ENCODE peak calls at places on chromosome 19, in five cellular contexts. L, J, G, P and X are unnamed samples.

GRCh38 chr19:31118292-31118925 is 230.8 kb downstream of the TSHZ3 start:
- DNase-seq in L (peak), P (no peak), J (no peak), G (no peak), X (no peak)

GRCh38 chr19:15101479-15102082 is 5.6 kb upstream of the SYDE1 start:
- DNase-seq in G (peak), L (peak), P (peak), J (no peak), X (no peak)

GRCh38 chr19:16688084-16688483 is 27.1 kb downstream of the TMEM38A start:
- DNase-seq in G (no peak), P (no peak), J (no peak), L (no peak), X (no peak)

GRCh38 chr19:1472227-1473055 is 6.6 kb downstream of the C19orf25 start:
- DNase-seq in G (no peak), P (no peak), J (no peak), L (no peak), X (no peak)

GRCh38 chr19:43465468-43466120 is at the start of gene LYPD3:
- DNase-seq in P (no peak), G (no peak), L (peak), J (no peak), X (no peak)

GRCh38 chr19:48698046-48698445 is 2.3 kb downstream of the FUT2 start:
- DNase-seq in G (no peak), L (no peak), J (no peak), P (no peak), X (no peak)

GRCh38 chr19:31436121-31436776 is 87.0 kb upstream of the TSHZ3 start:
- DNase-seq in G (no peak), L (no peak), P (no peak), J (no peak), X (no peak)

GRCh38 chr19:10551698-10552301 is 8.1 kb downstream of the ATG4D start:
- DNase-seq in P (no peak), G (peak), L (peak), J (no peak), X (peak)

GRCh38 chr19:34962945-34963530 is 991 bp downstream of the ZNF792 start:
- DNase-seq in L (no peak), G (no peak), P (no peak), J (no peak), X (no peak)

GRCh38 chr19:444677-445210 is 16.1 kb downstream of the SHC2 start:
- DNase-seq in G (no peak), L (no peak), P (no peak), J (no peak), X (no peak)
- H3K27ac ChIP-seq in G (no peak), L (no peak), P (no peak), J (no peak), X (no peak)

GRCh38 chr19:56138069-56138468 is 3.0 kb upstream of the ZNF444 start:
- DNase-seq in L (no peak), J (no peak), G (no peak), P (no peak), X (no peak)
- H3K27ac ChIP-seq in L (no peak), J (no peak), G (no peak), P (no peak), X (no peak)

GRCh38 chr19:4620675-4621074 is 18.6 kb upstream of the TNFAIP8L1 start:
- DNase-seq in P (no peak), J (no peak), L (no peak), G (no peak), X (no peak)

GRCh38 chr19:4624733-4625362 is 14.5 kb upstream of the TNFAIP8L1 start:
- DNase-seq in G (no peak), J (no peak), L (peak), P (no peak), X (no peak)

GRCh38 chr19:4619668-4620294 is 19.5 kb upstream of the TNFAIP8L1 start:
- DNase-seq in P (no peak), G (no peak), L (no peak), J (no peak), X (no peak)

GRCh38 chr19:4624301-4624700 is 15.0 kb upstream of the TNFAIP8L1 start:
- DNase-seq in G (no peak), L (no peak), P (no peak), J (no peak), X (no peak)

DNA sequence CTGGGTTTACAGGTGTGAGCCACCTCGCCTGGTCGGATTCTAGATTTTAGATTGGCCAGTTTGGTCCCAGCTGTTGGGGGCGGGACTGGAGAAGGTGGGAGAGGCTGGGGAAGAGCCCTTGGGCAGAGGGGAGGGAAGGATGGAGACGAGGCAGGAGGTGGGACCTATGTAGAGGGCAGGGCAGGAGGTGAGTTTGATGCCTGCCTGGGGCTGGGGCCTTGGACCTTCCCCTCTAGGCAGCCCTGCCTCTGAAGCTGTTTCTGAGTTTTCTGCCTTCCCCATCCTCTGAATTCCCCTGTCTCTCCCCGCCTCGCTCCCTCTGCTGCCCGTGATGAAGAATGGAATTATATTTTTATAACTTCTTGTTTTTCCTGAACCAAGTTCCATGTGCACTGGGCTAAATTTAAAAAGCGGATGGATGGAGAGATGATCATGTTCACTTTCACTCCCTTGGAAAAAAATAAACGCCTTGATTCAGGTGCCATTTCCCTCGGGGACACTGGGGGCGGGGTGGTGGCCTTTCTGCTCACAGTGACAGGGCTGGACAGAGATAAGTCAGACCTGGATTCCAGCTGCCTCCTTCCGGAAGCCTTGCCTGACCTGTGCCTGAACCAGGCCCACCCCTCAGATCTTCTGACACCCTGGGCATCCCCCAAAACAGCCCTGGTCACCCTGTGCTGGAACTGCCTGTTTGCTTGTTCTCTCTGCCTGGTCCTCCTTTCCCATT is 16.5 kb upstream of the TNFAIP8L1 start:
- DNase-seq in J (no peak), L (peak), G (no peak), P (no peak), X (no peak)
- H3K27ac ChIP-seq in J (no peak), L (no peak), G (no peak), P (no peak), X (no peak)

DNA sequence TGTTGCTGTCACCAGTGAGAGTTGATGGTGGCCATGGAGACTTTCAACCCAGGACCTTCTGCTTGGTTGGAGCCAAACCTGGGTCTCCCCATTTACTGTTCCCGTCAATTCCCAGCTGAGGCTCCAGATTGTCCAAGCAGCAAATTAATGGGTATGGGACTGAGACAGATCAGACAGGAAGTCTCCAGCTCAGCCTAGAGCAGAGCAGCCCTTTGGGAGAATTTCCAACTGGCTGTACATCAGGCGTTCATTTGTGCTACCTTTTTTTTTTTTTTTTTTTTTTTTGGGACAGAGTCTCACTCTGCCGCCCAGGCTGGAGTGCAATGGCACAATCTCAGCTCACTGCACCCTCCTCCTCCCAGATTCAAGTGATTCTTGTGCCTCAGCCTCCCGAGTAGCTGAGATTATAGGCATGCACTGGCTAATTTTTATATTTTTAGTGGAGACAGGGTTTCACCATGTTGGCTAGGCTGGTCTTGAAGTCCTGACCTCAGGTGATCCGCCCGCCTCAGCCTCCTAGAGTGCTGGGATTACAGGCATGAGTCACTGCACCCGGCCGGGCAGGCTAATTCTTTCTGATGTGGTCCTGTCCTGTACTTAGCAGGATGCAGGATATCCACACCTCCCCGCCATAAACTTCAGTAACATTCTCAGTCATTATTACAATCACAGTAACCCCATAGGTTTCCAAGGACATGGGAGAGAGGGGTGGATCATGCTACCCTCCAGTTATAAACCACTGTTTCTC is 9.3 kb downstream of the MAP3K10 start:
- DNase-seq in G (no peak), L (no peak), J (no peak), P (no peak), X (no peak)
- H3K27ac ChIP-seq in G (no peak), L (no peak), J (no peak), P (no peak), X (no peak)